ENCODE peak calls at places on chromosome 7, in ten cellular contexts. One of them, this sample, is unnamed.
A peak's percentile ranks its signal among the peaks of the same experiment; 100 is the strongest.

GRCh38 chr7:491958-492713 is 27.5 kb downstream of the PDGFA start:
- DNase-seq in left cardiac atrium: no peak
- DNase-seq in EH: no peak
- DNase-seq in stimulated activated CD8-positive, alpha-beta memory T cell treated with anti-CD3 and anti-CD28 coated beads, Interleukin-4, amount 100 ng/mL, for 48 hours: no peak
- DNase-seq in epithelial cell of prostate: no peak
- DNase-seq in WERI-Rb-1: no peak
- DNase-seq in left lung: peak; percentile 41
- DNase-seq in BJ: no peak
- DNase-seq in activated CD4-positive, alpha-beta memory T cell treated with anti-CD3 and anti-CD28 coated beads for 36 hours: no peak
- DNase-seq in left ventricle myocardium superior: peak; percentile 15
- DNase-seq in this sample: peak; percentile 26

GRCh38 chr7:22150221-22150620 is 204.5 kb upstream of the CDCA7L start:
- DNase-seq in left cardiac atrium: no peak
- DNase-seq in stimulated activated CD8-positive, alpha-beta memory T cell treated with anti-CD3 and anti-CD28 coated beads, Interleukin-4, amount 100 ng/mL, for 48 hours: no peak
- DNase-seq in left ventricle myocardium superior: no peak
- DNase-seq in epithelial cell of prostate: no peak
- DNase-seq in activated CD4-positive, alpha-beta memory T cell treated with anti-CD3 and anti-CD28 coated beads for 36 hours: no peak
- DNase-seq in EH: no peak
- DNase-seq in WERI-Rb-1: no peak
- DNase-seq in left lung: no peak
- DNase-seq in BJ: no peak
- DNase-seq in this sample: no peak

GRCh38 chr7:142913051-142913450 is 20.5 kb downstream of the TRPV5 start:
- DNase-seq in BJ: no peak
- DNase-seq in WERI-Rb-1: no peak
- DNase-seq in left ventricle myocardium superior: no peak
- DNase-seq in activated CD4-positive, alpha-beta memory T cell treated with anti-CD3 and anti-CD28 coated beads for 36 hours: no peak
- DNase-seq in epithelial cell of prostate: no peak
- DNase-seq in left cardiac atrium: no peak
- DNase-seq in stimulated activated CD8-positive, alpha-beta memory T cell treated with anti-CD3 and anti-CD28 coated beads, Interleukin-4, amount 100 ng/mL, for 48 hours: no peak
- DNase-seq in EH: no peak
- DNase-seq in left lung: no peak
- DNase-seq in this sample: no peak

GRCh38 chr7:143408686-143409551 is at the start of gene EPHA1:
- DNase-seq in epithelial cell of prostate: peak; percentile 67
- DNase-seq in EH: no peak
- DNase-seq in stimulated activated CD8-positive, alpha-beta memory T cell treated with anti-CD3 and anti-CD28 coated beads, Interleukin-4, amount 100 ng/mL, for 48 hours: peak; percentile 60
- DNase-seq in left cardiac atrium: peak; percentile 34
- DNase-seq in WERI-Rb-1: no peak
- DNase-seq in activated CD4-positive, alpha-beta memory T cell treated with anti-CD3 and anti-CD28 coated beads for 36 hours: peak; percentile 63
- DNase-seq in left lung: no peak
- DNase-seq in left ventricle myocardium superior: no peak
- DNase-seq in BJ: no peak
- DNase-seq in this sample: no peak

GRCh38 chr7:157502701-157503111 is 165.9 kb downstream of the DNAJB6 start:
- DNase-seq in epithelial cell of prostate: no peak
- DNase-seq in EH: peak; percentile 2
- DNase-seq in left ventricle myocardium superior: no peak
- DNase-seq in WERI-Rb-1: no peak
- DNase-seq in left cardiac atrium: no peak
- DNase-seq in stimulated activated CD8-positive, alpha-beta memory T cell treated with anti-CD3 and anti-CD28 coated beads, Interleukin-4, amount 100 ng/mL, for 48 hours: peak; percentile 58
- DNase-seq in BJ: no peak
- DNase-seq in activated CD4-positive, alpha-beta memory T cell treated with anti-CD3 and anti-CD28 coated beads for 36 hours: peak; percentile 80
- DNase-seq in left lung: no peak
- DNase-seq in this sample: peak; percentile 48

GRCh38 chr7:102146989-102147388 is 139.7 kb upstream of the SH2B2 start:
- DNase-seq in WERI-Rb-1: no peak
- DNase-seq in left cardiac atrium: peak; percentile 79
- DNase-seq in activated CD4-positive, alpha-beta memory T cell treated with anti-CD3 and anti-CD28 coated beads for 36 hours: no peak
- DNase-seq in stimulated activated CD8-positive, alpha-beta memory T cell treated with anti-CD3 and anti-CD28 coated beads, Interleukin-4, amount 100 ng/mL, for 48 hours: no peak
- DNase-seq in left ventricle myocardium superior: peak; percentile 74
- DNase-seq in EH: no peak
- DNase-seq in left lung: peak; percentile 27
- DNase-seq in epithelial cell of prostate: no peak
- DNase-seq in BJ: no peak
- DNase-seq in this sample: peak; percentile 75

GRCh38 chr7:124399941-124400340 is 365.7 kb downstream of the GPR37 start:
- DNase-seq in epithelial cell of prostate: no peak
- DNase-seq in left cardiac atrium: no peak
- DNase-seq in BJ: no peak
- DNase-seq in EH: no peak
- DNase-seq in left ventricle myocardium superior: no peak
- DNase-seq in left lung: no peak
- DNase-seq in activated CD4-positive, alpha-beta memory T cell treated with anti-CD3 and anti-CD28 coated beads for 36 hours: no peak
- DNase-seq in stimulated activated CD8-positive, alpha-beta memory T cell treated with anti-CD3 and anti-CD28 coated beads, Interleukin-4, amount 100 ng/mL, for 48 hours: no peak
- DNase-seq in WERI-Rb-1: no peak
- DNase-seq in this sample: no peak

GRCh38 chr7:36904802-36905201 is 180.5 kb upstream of the AOAH start:
- DNase-seq in left ventricle myocardium superior: no peak
- DNase-seq in EH: no peak
- DNase-seq in activated CD4-positive, alpha-beta memory T cell treated with anti-CD3 and anti-CD28 coated beads for 36 hours: no peak
- DNase-seq in left lung: no peak
- DNase-seq in epithelial cell of prostate: no peak
- DNase-seq in left cardiac atrium: no peak
- DNase-seq in BJ: no peak
- DNase-seq in WERI-Rb-1: peak; percentile 25
- DNase-seq in stimulated activated CD8-positive, alpha-beta memory T cell treated with anti-CD3 and anti-CD28 coated beads, Interleukin-4, amount 100 ng/mL, for 48 hours: no peak
- DNase-seq in this sample: no peak

GRCh38 chr7:16063691-16064090 is 357.6 kb downstream of the CRPPA start:
- DNase-seq in left cardiac atrium: no peak
- DNase-seq in WERI-Rb-1: no peak
- DNase-seq in BJ: peak; percentile 22
- DNase-seq in activated CD4-positive, alpha-beta memory T cell treated with anti-CD3 and anti-CD28 coated beads for 36 hours: no peak
- DNase-seq in epithelial cell of prostate: no peak
- DNase-seq in EH: no peak
- DNase-seq in left lung: no peak
- DNase-seq in left ventricle myocardium superior: no peak
- DNase-seq in stimulated activated CD8-positive, alpha-beta memory T cell treated with anti-CD3 and anti-CD28 coated beads, Interleukin-4, amount 100 ng/mL, for 48 hours: no peak
- DNase-seq in this sample: no peak

GRCh38 chr7:132133501-132133900 is 442.8 kb downstream of the PLXNA4 start:
- DNase-seq in activated CD4-positive, alpha-beta memory T cell treated with anti-CD3 and anti-CD28 coated beads for 36 hours: no peak
- DNase-seq in BJ: no peak
- DNase-seq in WERI-Rb-1: no peak
- DNase-seq in left cardiac atrium: no peak
- DNase-seq in left ventricle myocardium superior: no peak
- DNase-seq in stimulated activated CD8-positive, alpha-beta memory T cell treated with anti-CD3 and anti-CD28 coated beads, Interleukin-4, amount 100 ng/mL, for 48 hours: no peak
- DNase-seq in epithelial cell of prostate: no peak
- DNase-seq in left lung: no peak
- DNase-seq in EH: no peak
- DNase-seq in this sample: no peak

GRCh38 chr7:128409435-128410091 is at the start of gene IMPDH1:
- DNase-seq in left ventricle myocardium superior: peak; percentile 95
- DNase-seq in epithelial cell of prostate: no peak
- DNase-seq in EH: peak; percentile 83
- DNase-seq in activated CD4-positive, alpha-beta memory T cell treated with anti-CD3 and anti-CD28 coated beads for 36 hours: peak; percentile 90
- DNase-seq in left cardiac atrium: peak; percentile 90
- DNase-seq in BJ: peak; percentile 34
- DNase-seq in left lung: peak; percentile 99
- DNase-seq in WERI-Rb-1: peak; percentile 90
- DNase-seq in stimulated activated CD8-positive, alpha-beta memory T cell treated with anti-CD3 and anti-CD28 coated beads, Interleukin-4, amount 100 ng/mL, for 48 hours: peak; percentile 93
- DNase-seq in this sample: peak; percentile 94

GRCh38 chr7:142917447-142917846 is 16.1 kb downstream of the TRPV5 start:
- DNase-seq in activated CD4-positive, alpha-beta memory T cell treated with anti-CD3 and anti-CD28 coated beads for 36 hours: no peak
- DNase-seq in left ventricle myocardium superior: no peak
- DNase-seq in BJ: no peak
- DNase-seq in EH: no peak
- DNase-seq in left lung: no peak
- DNase-seq in stimulated activated CD8-positive, alpha-beta memory T cell treated with anti-CD3 and anti-CD28 coated beads, Interleukin-4, amount 100 ng/mL, for 48 hours: no peak
- DNase-seq in left cardiac atrium: no peak
- DNase-seq in epithelial cell of prostate: no peak
- DNase-seq in WERI-Rb-1: no peak
- DNase-seq in this sample: no peak

GRCh38 chr7:17532861-17533404 is 234.5 kb downstream of the AHR start:
- DNase-seq in left lung: no peak
- DNase-seq in left ventricle myocardium superior: no peak
- DNase-seq in left cardiac atrium: no peak
- DNase-seq in activated CD4-positive, alpha-beta memory T cell treated with anti-CD3 and anti-CD28 coated beads for 36 hours: no peak
- DNase-seq in WERI-Rb-1: no peak
- DNase-seq in EH: peak; percentile 95
- DNase-seq in stimulated activated CD8-positive, alpha-beta memory T cell treated with anti-CD3 and anti-CD28 coated beads, Interleukin-4, amount 100 ng/mL, for 48 hours: no peak
- DNase-seq in epithelial cell of prostate: peak; percentile 98
- DNase-seq in BJ: no peak
- DNase-seq in this sample: no peak

GRCh38 chr7:146510088-146510680 is 393.6 kb downstream of the CNTNAP2 start:
- DNase-seq in WERI-Rb-1: no peak
- DNase-seq in EH: no peak
- DNase-seq in epithelial cell of prostate: no peak
- DNase-seq in left cardiac atrium: no peak
- DNase-seq in left lung: no peak
- DNase-seq in left ventricle myocardium superior: no peak
- DNase-seq in stimulated activated CD8-positive, alpha-beta memory T cell treated with anti-CD3 and anti-CD28 coated beads, Interleukin-4, amount 100 ng/mL, for 48 hours: no peak
- DNase-seq in activated CD4-positive, alpha-beta memory T cell treated with anti-CD3 and anti-CD28 coated beads for 36 hours: no peak
- DNase-seq in BJ: no peak
- DNase-seq in this sample: no peak